ENCODE peak calls at places on chromosome 16, in five cellular contexts. A is stimulated activated naive CD8-positive, alpha-beta T cell treated with anti-CD3 and anti-CD28 coated beads, Interleukin-15, amount 100 ng/mL, for 72 hours; O is stimulated activated CD4-positive, alpha-beta T cell treated with anti-CD3 and anti-CD28 coated beads, Interleukin-15, amount 100 ng/mL, for 1 hour; H is mesendoderm; U is fibroblast of the conjunctiva. F is an unnamed sample.

GRCh38 chr16:22912654-22913053 is 98.7 kb downstream of the HS3ST2 start:
- DNase-seq in A (no peak), U (no peak), H (peak; percentile 59), O (no peak), F (no peak)

GRCh38 chr16:72858611-72859493 is 189.1 kb downstream of the ZFHX3 start:
- DNase-seq in A (no peak), O (no peak), U (no peak), H (no peak), F (no peak)

GRCh38 chr16:15879255-15879804 is 9.1 kb downstream of the CEP20 start:
- DNase-seq in H (no peak), U (peak; percentile 89), A (no peak), O (no peak), F (no peak)

GRCh38 chr16:477758-478157 is 49.8 kb upstream of the CAPN15 start:
- DNase-seq in O (no peak), U (no peak), A (no peak), H (no peak), F (no peak)

GRCh38 chr16:347203-347602 is 5.3 kb downstream of the AXIN1 start:
- DNase-seq in O (no peak), U (no peak), H (no peak), A (no peak), F (no peak)

GRCh38 chr16:2598723-2599122 is 60.9 kb downstream of the PDPK1 start:
- DNase-seq in H (no peak), O (no peak), A (no peak), U (no peak), F (no peak)

GRCh38 chr16:26710475-26710874 is 356.3 kb upstream of the C16orf82 start:
- DNase-seq in U (no peak), O (no peak), H (no peak), A (no peak), F (no peak)

GRCh38 chr16:65154321-65154720 is 32.5 kb upstream of the CDH11 start:
- DNase-seq in H (peak; percentile 98), U (no peak), O (no peak), A (no peak), F (no peak)

GRCh38 chr16:66383551-66383950 is 17.1 kb downstream of the CDH5 start:
- DNase-seq in U (no peak), H (no peak), A (no peak), O (no peak), F (no peak)

GRCh38 chr16:85369060-85369459 is 244.1 kb upstream of the GSE1 start:
- DNase-seq in U (no peak), A (no peak), H (no peak), O (no peak), F (no peak)

GRCh38 chr16:19879241-19879792 is 5.3 kb downstream of the GPRC5B start:
- DNase-seq in O (no peak), H (peak; percentile 75), A (no peak), U (no peak), F (no peak)

GRCh38 chr16:47310792-47311211 is 150.1 kb downstream of the ITFG1 start:
- DNase-seq in U (no peak), A (no peak), O (no peak), H (no peak), F (no peak)

GRCh38 chr16:85300451-85300968 is 188.2 kb upstream of the CIBAR2 start:
- DNase-seq in A (no peak), O (no peak), U (no peak), H (no peak), F (no peak)

GRCh38 chr16:49619811-49620157 is 236.1 kb downstream of the ZNF423 start:
- DNase-seq in U (no peak), O (no peak), A (no peak), H (no peak), F (peak; percentile 7)

GRCh38 chr16:46688101-46688656 is 799 bp downstream of the VPS35 start:
- DNase-seq in O (no peak), U (no peak), A (no peak), H (no peak), F (peak; percentile 64)

GRCh38 chr16:839643-840408 is 39.3 kb upstream of the GNG13 start:
- DNase-seq in H (no peak), O (no peak), U (no peak), A (no peak), F (no peak)

GRCh38 chr16:11630230-11631056 is 37.8 kb upstream of the SNN start:
- DNase-seq in O (no peak), U (no peak), A (no peak), H (no peak), F (no peak)

GRCh38 chr16:50265260-50265659 is 1.1 kb upstream of the ADCY7 start:
- DNase-seq in A (no peak), H (peak; percentile 55), O (no peak), U (no peak), F (peak; percentile 54)

GRCh38 chr16:73396556-73396955 is 348.6 kb upstream of the ZFHX3 start:
- DNase-seq in U (no peak), H (peak; percentile 93), A (no peak), O (no peak), F (no peak)

GRCh38 chr16:67538666-67539101 is 10.1 kb downstream of the RIPOR1 start:
- DNase-seq in O (no peak), A (no peak), U (no peak), H (peak; percentile 56), F (peak; percentile 37)

F was measured in stomach.